ENCODE peak calls at places on chromosome 13, in nine cellular contexts. R, M, T, X, W, Q, S, E and Z are unnamed samples.

GRCh38 chr13:43764349-43764748 is 22.4 kb downstream of the ENOX1 start:
- DNase-seq in M (no peak), E (no peak), W (no peak), R (no peak), S (no peak), Q (no peak), X (no peak), T (no peak), Z (no peak)

GRCh38 chr13:28584873-28585317 is 74.0 kb upstream of the POMP start:
- DNase-seq in X (no peak), S (no peak), T (no peak), R (no peak), Q (no peak), E (no peak), W (no peak), M (no peak), Z (no peak)

GRCh38 chr13:73717632-73718031 is 416.6 kb downstream of the KLF12 start:
- DNase-seq in S (no peak), R (no peak), X (no peak), E (no peak), Q (no peak), M (no peak), T (no peak), W (no peak), Z (no peak)

GRCh38 chr13:40434516-40435397 is 231.7 kb downstream of the FOXO1 start:
- DNase-seq in Q (no peak), T (no peak), E (no peak), M (no peak), R (no peak), W (no peak), S (no peak), X (no peak), Z (no peak)

GRCh38 chr13:40164137-40164536 is 502.3 kb downstream of the FOXO1 start:
- DNase-seq in Q (peak; percentile 22), T (no peak), R (no peak), X (no peak), W (no peak), E (no peak), S (no peak), M (no peak), Z (no peak)

GRCh38 chr13:106143392-106143791 is 392.1 kb downstream of the EFNB2 start:
- DNase-seq in T (no peak), X (no peak), M (no peak), Q (no peak), S (no peak), E (no peak), W (no peak), R (no peak), Z (no peak)

GRCh38 chr13:25046274-25046984 is 49.5 kb upstream of the PABPC3 start:
- DNase-seq in X (no peak), M (no peak), Q (no peak), W (peak; percentile 40), T (no peak), R (peak; percentile 51), S (no peak), E (no peak), Z (no peak)

GRCh38 chr13:77207943-77208342 is 119.0 kb downstream of the MYCBP2 start:
- DNase-seq in M (no peak), E (no peak), W (no peak), S (no peak), X (no peak), Q (no peak), T (no peak), R (no peak), Z (no peak)

GRCh38 chr13:51152713-51153112 is 41.6 kb upstream of the C13orf42 start:
- DNase-seq in T (no peak), Q (no peak), X (no peak), W (no peak), R (no peak), S (no peak), M (no peak), E (no peak), Z (no peak)

GRCh38 chr13:35978607-35979316 is 152.4 kb downstream of the DCLK1 start:
- DNase-seq in X (peak; percentile 57), S (no peak), Q (peak; percentile 40), R (peak; percentile 55), M (no peak), E (no peak), T (peak; percentile 60), W (no peak), Z (no peak)

GRCh38 chr13:113603116-113603710 is 18.7 kb downstream of the TFDP1 start:
- DNase-seq in E (no peak), Q (no peak), X (no peak), S (no peak), R (no peak), T (no peak), W (peak; percentile 45), M (no peak), Z (peak; percentile 26)

GRCh38 chr13:73657821-73658540 is 476.2 kb downstream of the KLF12 start:
- DNase-seq in T (no peak), M (no peak), E (no peak), X (peak; percentile 64), Q (no peak), S (no peak), W (no peak), R (no peak), Z (no peak)

GRCh38 chr13:76852991-76853390 is 33.2 kb downstream of the KCTD12 start:
- DNase-seq in Q (no peak), X (no peak), S (no peak), M (no peak), R (peak; percentile 63), E (no peak), W (no peak), T (peak; percentile 28), Z (no peak)

GRCh38 chr13:33016414-33017409 is at the start of gene KL:
- DNase-seq in Q (peak; percentile 1), E (peak; percentile 20), R (peak; percentile 51), S (no peak), W (peak; percentile 90), M (no peak), T (no peak), X (peak; percentile 38), Z (peak; percentile 11)

GRCh38 chr13:93558637-93559036 is 332.0 kb downstream of the GPC6 start:
- DNase-seq in E (no peak), W (no peak), T (no peak), R (no peak), Q (no peak), S (no peak), M (no peak), X (no peak), Z (no peak)
- H3K4me1 ChIP-seq in E (no peaks in the 10 kb centered on the region), W (no peaks in the 10 kb centered on the region), T (no peaks in the 10 kb centered on the region), R (no peaks in the 10 kb centered on the region), Q (peaks cover 23% of the 10 kb centered on the region), S (no peaks in the 10 kb centered on the region), M (no peaks in the 10 kb centered on the region), X (no peaks in the 10 kb centered on the region), Z (no peaks in the 10 kb centered on the region)

GRCh38 chr13:23934481-23934880 is 37.2 kb upstream of the C1QTNF9B start:
- DNase-seq in Q (no peak), R (no peak), M (no peak), X (no peak), S (no peak), T (no peak), W (no peak), E (no peak), Z (no peak)

GRCh38 chr13:23923031-23923430 is 25.7 kb upstream of the C1QTNF9B start:
- DNase-seq in W (no peak), T (no peak), Q (no peak), S (no peak), E (no peak), R (no peak), X (no peak), M (no peak), Z (no peak)

DNA sequence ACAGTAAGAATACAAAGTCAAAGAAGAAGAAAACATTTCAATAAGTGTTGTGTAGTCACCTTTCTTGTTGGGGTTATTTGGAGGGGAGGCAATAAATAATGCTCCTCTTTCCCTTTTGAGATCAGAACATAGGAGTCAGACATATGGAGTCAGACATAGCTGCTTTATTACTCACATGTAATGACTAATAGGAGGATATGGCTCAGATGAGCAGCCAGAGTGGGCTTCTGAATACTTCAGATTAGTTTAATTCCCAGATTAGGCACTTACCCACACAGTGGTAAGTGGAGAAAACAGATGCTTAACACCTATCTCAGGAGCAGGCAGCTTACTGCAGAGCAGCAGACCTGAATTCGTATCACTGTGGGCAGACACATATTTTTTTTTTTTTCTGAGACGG is 31.7 kb upstream of the C1QTNF9B start:
- DNase-seq in Q (peak; percentile 13), E (no peak), W (no peak), X (no peak), S (no peak), T (no peak), M (no peak), R (no peak), Z (no peak)
- H3K27ac ChIP-seq in Q (no peak overlapping the region), E (no peak overlapping the region), W (no peak overlapping the region), X (no peak overlapping the region), S (no peak overlapping the region), T (no peak overlapping the region), M (no peak overlapping the region), R (no peak overlapping the region), Z (no peak overlapping the region)

DNA sequence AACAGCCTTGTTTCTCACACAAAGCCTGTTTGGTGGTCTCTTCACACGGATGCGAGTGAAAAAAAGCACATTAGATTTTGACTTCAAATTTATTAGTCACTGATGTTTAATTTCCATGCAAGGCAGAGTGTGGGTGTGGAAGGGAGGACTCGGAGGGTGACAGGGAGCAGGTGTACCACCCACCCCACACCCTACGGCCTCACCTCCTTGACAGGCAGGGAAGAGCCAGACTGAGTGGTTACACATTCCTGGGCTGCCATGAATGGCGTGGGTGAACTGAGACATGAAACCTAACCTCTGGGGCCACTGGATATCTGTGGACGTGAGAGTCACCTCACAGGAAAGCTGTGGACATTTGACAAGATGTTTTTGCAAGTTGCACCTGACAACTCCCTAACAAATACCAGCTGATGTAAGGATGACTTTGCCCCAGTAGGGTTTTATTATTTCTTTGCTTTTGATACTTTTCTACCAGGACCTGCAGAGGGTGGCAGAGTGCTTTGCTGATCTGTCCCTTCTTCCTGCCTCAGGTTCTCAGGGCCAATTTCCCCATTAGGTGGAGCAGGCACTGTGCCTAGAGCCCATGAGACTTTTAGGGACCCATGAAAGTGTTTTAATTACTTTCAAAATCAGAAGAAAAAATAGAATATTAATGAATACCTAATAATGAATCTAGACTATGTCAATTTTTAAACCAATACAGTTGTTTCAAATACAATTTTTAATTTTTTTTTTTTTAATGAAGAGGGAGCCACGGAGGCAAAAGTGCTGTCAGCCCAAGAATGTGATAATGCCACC is 58.2 kb upstream of the CYSLTR2 start:
- DNase-seq in X (peak; percentile 79), M (no peak), Q (peak; percentile 63), S (no peak), R (peak; percentile 53), T (peak; percentile 66), E (peak; percentile 64), W (no peak), Z (peak; percentile 69)
- TF ChIP-seq CTCF in X (peak; percentile 80), M (peak; percentile 9), Q (peak; percentile 70), S (peak; percentile 74), R (peak; percentile 91), T (peak; percentile 68), E (peak; percentile 92), W (peak; percentile 30), Z (no peak)

GRCh38 chr13:46389457-46389856 is 2.4 kb upstream of the RUBCNL start:
- DNase-seq in X (no peak), T (no peak), E (no peak), W (no peak), Q (no peak), R (no peak), S (no peak), M (no peak), Z (no peak)
- H3K4me1 ChIP-seq in X (peaks cover 6% of the 10 kb centered on the region), T (no peaks in the 10 kb centered on the region), E (peaks cover 30% of the 10 kb centered on the region), W (peaks cover 32% of the 10 kb centered on the region), Q (no peaks in the 10 kb centered on the region), R (no peaks in the 10 kb centered on the region), S (no peaks in the 10 kb centered on the region), M (no peaks in the 10 kb centered on the region), Z (peaks cover 3% of the 10 kb centered on the region)